ENCODE peak calls at places on chromosomes 7 and 10, in seven cellular contexts. C, S, I, W, Y, X and R are unnamed samples.

GRCh38 chr7:38507379-38507778 is 123.8 kb downstream of the AMPH start:
- DNase-seq in C (no peak), S (no peak), I (no peak), W (no peak), Y (no peak), X (no peak), R (no peak)

GRCh38 chr7:28389504-28390385 is 22.6 kb upstream of the CREB5 start:
- DNase-seq in C (peak; percentile 77), S (peak; percentile 76), I (no peak), W (no peak), Y (no peak), X (no peak), R (peak; percentile 55)

GRCh38 chr10:71087622-71088021 is 124.7 kb upstream of the UNC5B start:
- DNase-seq in C (no peak), S (no peak), I (no peak), W (peak; percentile 12), Y (no peak), X (peak; percentile 10), R (peak; percentile 4)

GRCh38 chr7:12803542-12803941 is 116.1 kb downstream of the ARL4A start:
- DNase-seq in C (no peak), S (no peak), I (no peak), W (no peak), Y (no peak), X (no peak), R (no peak)

GRCh38 chr7:29147821-29148220 is 1.5 kb upstream of the CPVL start:
- DNase-seq in C (no peak), S (no peak), I (no peak), W (no peak), Y (peak; percentile 31), X (no peak), R (no peak)

GRCh38 chr10:123521076-123521475 is 145.1 kb upstream of the GPR26 start:
- DNase-seq in C (no peak), S (no peak), I (no peak), W (peak; percentile 9), Y (no peak), X (peak; percentile 11), R (no peak)

GRCh38 chr10:56346845-56347415 is 14.1 kb downstream of the ZWINT start:
- DNase-seq in C (no peak), S (peak; percentile 62), I (no peak), W (no peak), Y (no peak), X (no peak), R (no peak)

GRCh38 chr10:112950714-112951348 is 784 bp downstream of the TCF7L2 start:
- DNase-seq in C (peak; percentile 59), S (peak; percentile 61), I (peak; percentile 25), W (peak; percentile 48), Y (peak; percentile 23), X (peak; percentile 31), R (peak; percentile 61)

GRCh38 chr7:101519324-101520017 is 109.6 kb downstream of the MYL10 start:
- DNase-seq in C (peak; percentile 54), S (peak; percentile 13), I (no peak), W (no peak), Y (no peak), X (no peak), R (no peak)

GRCh38 chr7:66697451-66698438 is 42.8 kb upstream of the RABGEF1 start:
- DNase-seq in C (peak; percentile 62), S (peak; percentile 14), I (no peak), W (no peak), Y (peak; percentile 35), X (no peak), R (no peak)

GRCh38 chr10:89278034-89278535 is 23.8 kb upstream of the IFIT2 start:
- DNase-seq in C (peak; percentile 96), S (peak; percentile 94), I (no peak), W (peak; percentile 40), Y (no peak), X (peak; percentile 73), R (no peak)

DNA sequence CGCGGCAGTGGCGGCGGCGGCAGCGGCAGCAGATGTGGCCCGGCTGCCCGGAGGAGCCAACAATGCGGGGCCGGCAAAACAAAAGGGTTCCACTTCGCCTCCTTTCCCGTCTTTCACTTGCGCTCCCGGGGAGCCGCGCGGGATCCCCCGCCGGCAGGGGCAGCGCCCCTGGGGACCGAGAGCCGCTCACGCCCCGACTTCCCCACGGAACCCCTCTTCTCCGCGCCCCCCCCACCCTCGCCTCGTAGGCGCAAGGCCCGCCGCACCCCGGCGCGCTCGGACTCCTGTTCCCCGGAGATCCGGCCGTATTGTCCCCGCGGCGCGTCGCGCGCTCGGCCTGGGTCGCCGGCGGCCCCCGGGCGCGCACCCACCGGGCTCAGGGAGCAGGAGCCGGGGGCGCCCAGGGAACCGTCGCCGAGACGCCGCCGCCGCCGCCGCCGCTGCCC is 854 bp downstream of the CTBP2 start:
- DNase-seq in C (peak; percentile 23), S (peak; percentile 33), I (peak; percentile 46), W (no peak), Y (no peak), X (no peak), R (peak; percentile 45)
- H3K4me3 ChIP-seq in C (peak overlapping the region; percentile 97), S (peak overlapping the region; percentile 89), I (peak overlapping the region; percentile 48), W (peak overlapping the region; percentile 69), Y (peak overlapping the region; percentile 93), X (peak overlapping the region; percentile 87), R (peak overlapping the region; percentile 53)

GRCh38 chr10:117413928-117414618 is 38.8 kb upstream of the PDZD8 start:
- DNase-seq in C (peak; percentile 41), S (no peak), I (peak; percentile 37), W (no peak), Y (no peak), X (no peak), R (no peak)
- H3K4me1 ChIP-seq in C (peaks cover 23% of the 10 kb centered on the region), S (no peaks in the 10 kb centered on the region), I (peaks cover 46% of the 10 kb centered on the region), W (no peaks in the 10 kb centered on the region), Y (no peaks in the 10 kb centered on the region), X (no peaks in the 10 kb centered on the region), R (no peaks in the 10 kb centered on the region)

GRCh38 chr7:115924398-115924797 is 106.2 kb downstream of the TFEC start:
- DNase-seq in C (no peak), S (no peak), I (no peak), W (no peak), Y (no peak), X (no peak), R (no peak)
- H3K27me3 ChIP-seq in C (no peaks in the 10 kb centered on the region), S (no peaks in the 10 kb centered on the region), I (no peaks in the 10 kb centered on the region), W (no peaks in the 10 kb centered on the region), Y (no peaks in the 10 kb centered on the region), X (no peaks in the 10 kb centered on the region), R (no peaks in the 10 kb centered on the region)

DNA sequence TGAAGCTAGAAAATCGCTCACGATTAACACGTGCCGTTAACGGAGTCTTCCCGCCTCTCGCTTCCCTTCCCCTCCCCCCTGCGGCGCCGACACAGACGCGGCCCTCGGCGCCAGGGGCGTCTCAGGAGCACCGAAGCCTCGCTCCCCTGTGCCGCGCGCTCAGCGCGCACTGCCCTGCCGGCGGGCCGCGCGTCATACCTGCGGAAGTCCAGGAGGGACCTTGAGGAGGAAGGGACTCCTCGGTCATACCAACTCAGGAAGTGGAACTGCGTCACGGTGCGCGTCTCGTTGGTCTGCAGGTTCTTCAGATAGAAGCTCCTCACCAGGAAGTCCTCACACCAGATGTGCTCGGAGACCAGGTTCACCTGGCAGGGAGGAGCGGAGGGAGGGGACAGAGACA is 239.6 kb downstream of the DNAJB6 start:
- DNase-seq in C (no peak), S (no peak), I (peak; percentile 39), W (peak; percentile 57), Y (no peak), X (no peak), R (no peak)
- H3K4me3 ChIP-seq in C (no peak overlapping the region), S (no peak overlapping the region), I (no peak overlapping the region), W (no peak overlapping the region), Y (peak overlapping the region; percentile 34), X (no peak overlapping the region), R (no peak overlapping the region)

DNA sequence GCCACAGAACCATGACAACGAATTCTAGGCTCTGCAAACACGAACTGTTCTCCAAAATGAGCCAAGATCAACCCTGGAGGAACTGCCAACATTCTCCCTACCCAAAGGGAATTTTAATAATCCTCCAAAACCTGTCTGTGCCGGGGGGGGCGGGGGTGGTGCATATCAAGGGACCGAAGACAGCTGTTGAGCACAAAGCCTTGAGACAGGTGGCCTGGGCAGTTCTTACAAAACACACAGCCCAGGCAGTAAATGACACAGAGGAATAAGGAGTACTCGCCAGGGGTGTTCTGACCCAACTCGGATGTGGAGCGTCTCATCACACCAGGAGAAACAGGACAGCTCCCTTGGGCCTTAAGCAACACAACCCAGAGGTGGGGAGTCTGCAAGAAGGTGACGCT is 35.6 kb downstream of the PLAC9 start:
- DNase-seq in C (no peak), S (no peak), I (no peak), W (no peak), Y (no peak), X (peak; percentile 47), R (no peak)
- H3K4me1 ChIP-seq in C (peaks cover 12% of the 10 kb centered on the region), S (peaks cover 44% of the 10 kb centered on the region), I (no peaks in the 10 kb centered on the region), W (peaks cover 42% of the 10 kb centered on the region), Y (peaks cover 100% of the 10 kb centered on the region), X (no peaks in the 10 kb centered on the region), R (no peaks in the 10 kb centered on the region)

DNA sequence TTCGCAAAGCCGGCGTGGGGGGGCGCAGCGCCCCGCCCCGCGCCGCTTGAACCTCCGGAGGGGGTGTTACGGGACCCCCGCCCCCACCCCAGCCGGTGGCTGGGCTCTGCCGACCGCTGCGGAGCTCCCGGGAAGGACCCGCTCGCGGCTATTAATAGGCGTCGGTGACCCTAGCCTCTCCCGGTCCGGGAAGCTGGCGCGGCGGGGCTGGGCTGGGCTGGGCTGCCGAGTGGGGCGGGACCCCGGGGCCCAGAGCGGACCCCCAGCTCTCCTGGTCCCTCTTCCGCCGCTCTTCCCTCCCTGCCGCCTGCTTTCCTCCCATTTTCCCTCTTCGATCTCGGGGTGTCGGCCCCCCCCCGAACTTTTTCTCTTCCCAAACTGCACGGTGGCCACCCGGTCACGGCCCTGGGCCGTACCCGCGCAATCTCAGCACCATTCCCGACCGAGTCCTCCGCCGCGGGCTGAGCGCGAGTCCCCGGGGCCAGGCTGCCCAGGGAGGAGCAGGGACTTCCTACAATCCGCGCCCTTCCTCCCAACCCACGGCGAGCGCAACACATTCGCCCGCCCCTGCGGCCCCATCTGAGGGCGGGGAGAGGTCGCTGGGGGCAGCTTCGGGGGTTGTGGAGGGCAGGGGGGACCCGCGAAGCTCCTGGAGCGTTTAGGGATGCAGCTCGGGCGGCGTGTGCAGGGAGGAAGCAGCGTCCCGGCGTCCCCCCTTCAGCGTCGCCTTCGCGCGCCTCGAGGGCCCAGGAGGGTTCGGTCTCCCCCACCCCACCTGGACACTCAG is 3.1 kb upstream of the ELFN1 start:
- DNase-seq in C (no peak), S (peak; percentile 20), I (no peak), W (no peak), Y (no peak), X (no peak), R (no peak)
- H3K27me3 ChIP-seq in C (peaks cover 18% of the 10 kb centered on the region), S (peaks cover 58% of the 10 kb centered on the region), I (no peaks in the 10 kb centered on the region), W (peaks cover 81% of the 10 kb centered on the region), Y (peaks cover 93% of the 10 kb centered on the region), X (peaks cover 19% of the 10 kb centered on the region), R (peaks cover 24% of the 10 kb centered on the region)